ENCODE peak calls at places on chromosomes 4 and X, in nine cellular contexts. R is GM23248, Z is psoas muscle, T is right cardiac atrium, I is mesenchymal stem cell, J is pancreas, L is Peyer's patch, M is Panc1, H is A673. N is an unnamed sample. For H3K4me1, the result is how much of the 10 kb centered on the place peaks cover.

GRCh38 chrX:154432210-154432609 is 3.7 kb downstream of the ATP6AP1 start:
- DNase-seq in H (no peak), R (no peak), J (no peak), T (no peak), I (no peak), Z (no peak), L (no peak), M (no peak), N (no peak)

GRCh38 chr4:158670975-158671664 is 567 bp downstream of the C4orf46 start:
- DNase-seq in H (peak), T (peak), L (peak), M (peak), I (peak), R (peak), J (peak), Z (peak), N (peak)

GRCh38 chrX:71103110-71103983 is 3.2 kb downstream of the CXorf65 start:
- DNase-seq in M (no peak), Z (no peak), T (no peak), L (peak), H (no peak), R (peak), I (no peak), J (no peak), N (peak)

GRCh38 chr4:67051000-67051789 is 494.1 kb downstream of the CENPC start:
- DNase-seq in M (no peak), H (no peak), T (no peak), L (no peak), I (no peak), R (no peak), Z (no peak), J (no peak), N (no peak)

GRCh38 chr4:2482693-2483092 is 13.8 kb downstream of the RNF4 start:
- DNase-seq in T (peak), H (peak), J (peak), R (peak), I (no peak), Z (peak), L (no peak), M (no peak), N (no peak)

GRCh38 chr4:17033256-17034245 is 135.1 kb upstream of the LDB2 start:
- DNase-seq in L (no peak), I (no peak), T (no peak), R (peak), Z (no peak), H (no peak), M (no peak), J (no peak), N (no peak)

GRCh38 chr4:54382623-54383022 is 153.5 kb downstream of the PDGFRA start:
- DNase-seq in L (no peak), H (no peak), T (no peak), J (no peak), M (no peak), Z (no peak), R (no peak), I (no peak), N (no peak)

GRCh38 chr4:145230726-145231125 is 50.3 kb upstream of the OTUD4 start:
- DNase-seq in M (no peak), H (no peak), R (peak), J (no peak), T (no peak), I (no peak), L (no peak), Z (no peak), N (no peak)

GRCh38 chr4:48968814-48969213 is 17.3 kb upstream of the CWH43 start:
- DNase-seq in M (no peak), J (no peak), I (peak), Z (no peak), R (peak), H (no peak), L (no peak), T (no peak), N (no peak)

GRCh38 chrX:22660756-22661155 is 339.0 kb upstream of the DDX53 start:
- DNase-seq in M (no peak), Z (no peak), T (no peak), J (no peak), H (no peak), R (peak), L (no peak), I (no peak), N (no peak)

GRCh38 chr4:109690690-109691410 is 12.4 kb downstream of the CASP6 start:
- DNase-seq in H (no peak), Z (no peak), T (no peak), L (no peak), R (no peak), J (no peak), M (no peak), I (no peak), N (peak)

GRCh38 chr4:113919611-113920010 is 59.8 kb downstream of the ARSJ start:
- DNase-seq in H (no peak), R (peak), Z (no peak), J (no peak), T (no peak), M (no peak), L (no peak), I (peak), N (no peak)

GRCh38 chr4:143477487-143477886 is 36.0 kb upstream of the SMARCA5 start:
- DNase-seq in I (no peak), Z (no peak), T (no peak), R (no peak), H (no peak), L (no peak), J (no peak), M (no peak), N (no peak)

GRCh38 chr4:183960021-183960420 is 54.9 kb downstream of the STOX2 start:
- DNase-seq in H (peak), R (peak), M (no peak), T (peak), Z (peak), J (peak), L (peak), I (peak), N (no peak)

GRCh38 chrX:98379134-98379533 is 1495.4 kb downstream of the RPA4 start:
- DNase-seq in Z (no peak), I (no peak), R (no peak), M (no peak), L (no peak), H (no peak), T (no peak), J (no peak), N (no peak)

GRCh38 chrX:85980286-85980685 is 67.1 kb downstream of the CHM start:
- DNase-seq in I (no peak), R (no peak), L (no peak), Z (no peak), J (no peak), T (no peak), H (no peak), M (no peak), N (no peak)
- H3K4me3 ChIP-seq in I (no peak), R (no peak), L (no peak), Z (no peak), J (no peak), T (no peak), H (no peak), M (no peak), N (no peak)

DNA sequence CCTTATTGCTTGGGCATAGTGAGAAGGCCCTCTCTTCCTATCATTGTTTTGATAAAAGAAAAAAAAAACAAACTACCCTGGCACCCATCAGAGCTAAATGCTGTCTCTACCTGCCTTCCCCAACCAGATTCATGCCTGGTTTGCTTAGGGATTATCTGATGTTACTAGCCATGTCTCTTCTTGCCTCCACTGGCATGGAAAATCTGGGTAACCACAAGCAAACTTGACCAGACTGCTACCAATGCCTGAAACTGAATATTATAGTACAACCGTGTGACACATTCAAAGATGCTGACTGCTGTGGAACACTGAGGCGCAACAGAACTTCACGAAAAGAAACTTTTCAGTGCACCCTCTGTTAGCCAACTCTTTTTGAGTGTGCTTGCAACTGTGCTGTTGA is 228.2 kb downstream of the CBR4 start:
- DNase-seq in M (no peak), J (no peak), T (no peak), L (no peak), I (no peak), H (no peak), Z (no peak), R (no peak), N (no peak)
- H3K4me1 ChIP-seq in M (under half), J (under half), T (under half), L (under half), I (under half), H (under half), Z (under half), R (under half), N (under half)

DNA sequence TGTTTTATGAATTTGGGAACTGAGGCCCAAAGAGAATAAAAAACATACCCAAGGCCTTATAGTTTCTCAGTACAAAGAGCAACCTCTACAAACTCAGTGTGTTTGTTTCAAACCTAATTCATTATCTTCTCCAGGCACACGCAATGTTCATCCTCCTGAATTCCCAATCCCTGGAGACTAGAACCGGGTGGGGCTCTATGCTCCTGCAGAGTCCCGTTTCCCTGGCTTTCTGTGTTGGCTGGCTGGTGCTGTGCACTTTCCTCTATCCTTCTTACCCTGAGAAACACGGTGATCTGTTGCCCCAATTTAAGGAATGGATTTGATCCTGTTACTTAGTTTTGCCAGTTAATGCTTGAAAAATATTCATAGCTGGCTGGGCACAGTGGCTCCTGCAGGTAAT is 63.9 kb downstream of the FGFBP1 start:
- DNase-seq in J (no peak), L (no peak), H (no peak), R (no peak), M (no peak), I (no peak), T (no peak), Z (no peak), N (no peak)
- H3K4me3 ChIP-seq in J (no peak), L (no peak), H (no peak), R (no peak), M (no peak), I (no peak), T (no peak), Z (no peak), N (no peak)

GRCh38 chrX:12497832-12498591 is 293.2 kb upstream of the PRPS2 start:
- DNase-seq in I (no peak), M (peak), T (no peak), L (no peak), R (no peak), Z (no peak), J (no peak), H (peak), N (no peak)
- H3K4me1 ChIP-seq in I (under half), M (under half), T (under half), L (under half), R (under half), Z (under half), J (under half), H (under half), N (under half)

GRCh38 chrX:156004740-156005139 is 7.2 kb downstream of the IL9R start:
- DNase-seq in Z (no peak), M (no peak), I (no peak), H (no peak), T (no peak), L (no peak), R (no peak), J (no peak), N (no peak)
- H3K4me3 ChIP-seq in Z (no peak), M (no peak), I (no peak), H (no peak), T (no peak), L (no peak), R (no peak), J (no peak), N (no peak)

GRCh38 chr4:169158046-169158445 is 112.7 kb downstream of the SH3RF1 start:
- DNase-seq in J (no peak), M (no peak), H (no peak), I (no peak), Z (no peak), R (no peak), T (no peak), L (no peak), N (no peak)

GRCh38 chr4:169156392-169156791 is 114.4 kb downstream of the SH3RF1 start:
- DNase-seq in R (no peak), Z (no peak), I (no peak), M (no peak), T (no peak), H (no peak), J (no peak), L (no peak), N (no peak)

GRCh38 chr4:169160825-169161224 is 109.9 kb downstream of the SH3RF1 start:
- DNase-seq in J (no peak), I (peak), Z (no peak), M (no peak), T (no peak), H (no peak), L (no peak), R (peak), N (no peak)

GRCh38 chr4:169158860-169159259 is 111.9 kb downstream of the SH3RF1 start:
- DNase-seq in M (no peak), L (peak), Z (no peak), R (no peak), J (no peak), I (peak), H (no peak), T (no peak), N (no peak)

GRCh38 chr4:169159614-169160013 is 111.1 kb downstream of the SH3RF1 start:
- DNase-seq in L (no peak), Z (no peak), R (peak), H (peak), T (no peak), J (no peak), I (peak), M (no peak), N (no peak)
- H3K4me1 ChIP-seq in L (under half), Z (under half), R (half or more), H (under half), T (under half), J (under half), I (under half), M (under half), N (under half)

DNA sequence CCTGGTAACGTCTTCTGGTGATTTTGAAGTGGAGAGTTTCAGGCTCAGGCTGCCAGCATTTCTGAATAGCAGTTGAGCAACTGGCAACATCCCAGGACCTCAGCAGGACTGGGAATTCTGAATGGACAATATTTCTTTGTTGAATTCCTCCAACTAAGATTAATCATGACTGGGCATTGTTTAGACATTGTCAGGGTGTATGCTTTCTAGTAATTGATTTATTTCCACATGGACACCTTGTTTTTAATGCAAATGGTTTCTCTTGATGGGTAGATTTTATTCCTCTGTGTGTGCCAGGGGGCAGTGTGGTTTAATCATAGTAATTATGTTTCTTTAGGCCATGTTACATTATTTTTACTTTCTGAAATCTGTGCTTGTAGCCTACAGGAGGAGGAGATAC is 1004.7 kb upstream of the LCORL start:
- DNase-seq in M (no peak), H (no peak), L (no peak), J (peak), T (peak), Z (no peak), I (no peak), R (peak), N (no peak)
- H3K4me3 ChIP-seq in M (no peak), H (no peak), L (no peak), J (no peak), T (no peak), Z (no peak), I (no peak), R (no peak), N (no peak)

GRCh38 chr4:139312552-139313332 is 10.5 kb upstream of the NDUFC1 start:
- DNase-seq in H (no peak), T (no peak), J (no peak), L (no peak), M (no peak), I (no peak), R (no peak), Z (no peak), N (no peak)
- H3K4me1 ChIP-seq in H (under half), T (under half), J (under half), L (under half), M (under half), I (under half), R (under half), Z (under half), N (half or more)

GRCh38 chr4:107854326-107855030 is 29.7 kb downstream of the SGMS2 start:
- DNase-seq in R (peak), I (peak), M (no peak), L (no peak), H (peak), T (no peak), J (no peak), Z (no peak), N (no peak)
- H3K4me3 ChIP-seq in R (peak), I (peak), M (no peak), L (no peak), H (no peak), T (peak), J (no peak), Z (peak), N (no peak)

N was measured in CD8-positive, alpha-beta memory T cell.